ENCODE peak calls at places on chromosomes 4 and X, in ten cellular contexts. One of them, this sample, is unnamed.

GRCh38 chr4:5759236-5760075 is 48.5 kb downstream of the EVC start:
- DNase-seq in Peyer's patch: no peak
- DNase-seq in astrocyte of the spinal cord: no peak
- DNase-seq in GDM1: no peak
- DNase-seq in left ventricle myocardium superior: no peak
- DNase-seq in dermis blood vessel endothelial cell: no peak
- DNase-seq in stimulated activated CD4-positive, alpha-beta T cell treated with anti-CD3 and anti-CD28 coated beads, Interleukin-2, amount 100 ng/mL, for 24 hours: no peak
- DNase-seq in tibial artery: no peak
- DNase-seq in hippocampal formation: no peak
- DNase-seq in dorsolateral prefrontal cortex: no peak
- DNase-seq in this sample: peak

GRCh38 chr4:152515678-152516077 is 20.2 kb downstream of the FBXW7 start:
- DNase-seq in Peyer's patch: no peak
- DNase-seq in astrocyte of the spinal cord: peak
- DNase-seq in GDM1: no peak
- DNase-seq in left ventricle myocardium superior: no peak
- DNase-seq in dermis blood vessel endothelial cell: no peak
- DNase-seq in stimulated activated CD4-positive, alpha-beta T cell treated with anti-CD3 and anti-CD28 coated beads, Interleukin-2, amount 100 ng/mL, for 24 hours: no peak
- DNase-seq in tibial artery: no peak
- DNase-seq in hippocampal formation: no peak
- DNase-seq in dorsolateral prefrontal cortex: no peak
- DNase-seq in this sample: no peak

GRCh38 chr4:77073106-77073858 is 2.5 kb downstream of the CCNI start:
- DNase-seq in Peyer's patch: no peak
- DNase-seq in astrocyte of the spinal cord: peak
- DNase-seq in GDM1: no peak
- DNase-seq in left ventricle myocardium superior: no peak
- DNase-seq in dermis blood vessel endothelial cell: peak
- DNase-seq in stimulated activated CD4-positive, alpha-beta T cell treated with anti-CD3 and anti-CD28 coated beads, Interleukin-2, amount 100 ng/mL, for 24 hours: no peak
- DNase-seq in tibial artery: no peak
- DNase-seq in hippocampal formation: peak
- DNase-seq in dorsolateral prefrontal cortex: no peak
- DNase-seq in this sample: no peak

GRCh38 chrX:132876509-132876837 is 82.0 kb downstream of the HS6ST2 start:
- DNase-seq in Peyer's patch: no peak
- DNase-seq in astrocyte of the spinal cord: no peak
- DNase-seq in GDM1: no peak
- DNase-seq in left ventricle myocardium superior: no peak
- DNase-seq in dermis blood vessel endothelial cell: no peak
- DNase-seq in stimulated activated CD4-positive, alpha-beta T cell treated with anti-CD3 and anti-CD28 coated beads, Interleukin-2, amount 100 ng/mL, for 24 hours: no peak
- DNase-seq in tibial artery: no peak
- DNase-seq in hippocampal formation: no peak
- DNase-seq in dorsolateral prefrontal cortex: no peak
- DNase-seq in this sample: peak

GRCh38 chr4:141346144-141346543 is 125.4 kb downstream of the ZNF330 start:
- DNase-seq in Peyer's patch: no peak
- DNase-seq in astrocyte of the spinal cord: peak
- DNase-seq in GDM1: no peak
- DNase-seq in left ventricle myocardium superior: no peak
- DNase-seq in dermis blood vessel endothelial cell: peak
- DNase-seq in stimulated activated CD4-positive, alpha-beta T cell treated with anti-CD3 and anti-CD28 coated beads, Interleukin-2, amount 100 ng/mL, for 24 hours: no peak
- DNase-seq in tibial artery: no peak
- DNase-seq in hippocampal formation: peak
- DNase-seq in dorsolateral prefrontal cortex: no peak
- DNase-seq in this sample: peak

GRCh38 chr4:80213117-80213815 is 16.0 kb downstream of the PRDM8 start:
- DNase-seq in Peyer's patch: no peak
- DNase-seq in astrocyte of the spinal cord: peak
- DNase-seq in GDM1: no peak
- DNase-seq in left ventricle myocardium superior: no peak
- DNase-seq in dermis blood vessel endothelial cell: no peak
- DNase-seq in stimulated activated CD4-positive, alpha-beta T cell treated with anti-CD3 and anti-CD28 coated beads, Interleukin-2, amount 100 ng/mL, for 24 hours: no peak
- DNase-seq in tibial artery: no peak
- DNase-seq in hippocampal formation: no peak
- DNase-seq in dorsolateral prefrontal cortex: no peak
- DNase-seq in this sample: no peak

GRCh38 chrX:3268804-3269203 is 77.6 kb downstream of the MXRA5 start:
- DNase-seq in Peyer's patch: no peak
- DNase-seq in astrocyte of the spinal cord: no peak
- DNase-seq in GDM1: no peak
- DNase-seq in left ventricle myocardium superior: no peak
- DNase-seq in dermis blood vessel endothelial cell: no peak
- DNase-seq in stimulated activated CD4-positive, alpha-beta T cell treated with anti-CD3 and anti-CD28 coated beads, Interleukin-2, amount 100 ng/mL, for 24 hours: no peak
- DNase-seq in tibial artery: no peak
- DNase-seq in hippocampal formation: no peak
- DNase-seq in dorsolateral prefrontal cortex: no peak
- DNase-seq in this sample: no peak

GRCh38 chr4:92198711-92199110 is 105.1 kb upstream of the GRID2 start:
- DNase-seq in Peyer's patch: no peak
- DNase-seq in astrocyte of the spinal cord: peak
- DNase-seq in GDM1: no peak
- DNase-seq in left ventricle myocardium superior: no peak
- DNase-seq in dermis blood vessel endothelial cell: no peak
- DNase-seq in stimulated activated CD4-positive, alpha-beta T cell treated with anti-CD3 and anti-CD28 coated beads, Interleukin-2, amount 100 ng/mL, for 24 hours: no peak
- DNase-seq in tibial artery: no peak
- DNase-seq in hippocampal formation: no peak
- DNase-seq in dorsolateral prefrontal cortex: no peak
- DNase-seq in this sample: no peak

GRCh38 chr4:133150643-133151300 is 1.7 kb downstream of the PCDH10 start:
- DNase-seq in Peyer's patch: no peak
- DNase-seq in astrocyte of the spinal cord: peak
- DNase-seq in GDM1: no peak
- DNase-seq in left ventricle myocardium superior: no peak
- DNase-seq in dermis blood vessel endothelial cell: peak
- DNase-seq in stimulated activated CD4-positive, alpha-beta T cell treated with anti-CD3 and anti-CD28 coated beads, Interleukin-2, amount 100 ng/mL, for 24 hours: no peak
- DNase-seq in tibial artery: peak
- DNase-seq in hippocampal formation: no peak
- DNase-seq in dorsolateral prefrontal cortex: peak
- DNase-seq in this sample: peak

This sample was measured in iPS-NIHi11.